ENCODE peak calls at places on chromosomes 4 and X, in eight cellular contexts. X, Y, I, A, L, C, Z and R are unnamed samples.

GRCh38 chr4:69984030-69984443 is 11.7 kb upstream of the STATH start:
- DNase-seq in X (no peak), Y (no peak), I (no peak), A (no peak), L (no peak), C (no peak), Z (no peak), R (peak)

GRCh38 chr4:77007358-77008230 is 58.0 kb downstream of the SEPTIN11 start:
- DNase-seq in X (no peak), Y (no peak), I (no peak), A (no peak), L (peak), C (no peak), Z (no peak), R (no peak)

GRCh38 chrX:80879916-80880315 is 70.2 kb upstream of the BRWD3 start:
- DNase-seq in X (no peak), Y (no peak), I (no peak), A (no peak), L (no peak), C (no peak), Z (no peak), R (no peak)

GRCh38 chrX:135009838-135010237 is 12.5 kb downstream of the RTL8B start:
- DNase-seq in X (no peak), Y (no peak), I (no peak), A (no peak), L (no peak), C (no peak), Z (no peak), R (no peak)

GRCh38 chr4:138007572-138007971 is 234.6 kb downstream of the SLC7A11 start:
- DNase-seq in X (no peak), Y (no peak), I (no peak), A (no peak), L (no peak), C (no peak), Z (no peak), R (no peak)

GRCh38 chr4:41437264-41437566 is 100.7 kb upstream of the LIMCH1 start:
- DNase-seq in X (no peak), Y (no peak), I (no peak), A (no peak), L (no peak), C (no peak), Z (no peak), R (no peak)

GRCh38 chrX:115563633-115564182 is 2.7 kb downstream of the PLS3 start:
- DNase-seq in X (no peak), Y (no peak), I (no peak), A (no peak), L (no peak), C (no peak), Z (no peak), R (no peak)

GRCh38 chr4:170014359-170015008 is 11.7 kb downstream of the MFAP3L start:
- DNase-seq in X (no peak), Y (peak), I (no peak), A (no peak), L (no peak), C (no peak), Z (no peak), R (no peak)

GRCh38 chrX:16712116-16712824 is at the start of gene CTPS2:
- DNase-seq in X (peak), Y (peak), I (peak), A (peak), L (peak), C (peak), Z (peak), R (peak)

GRCh38 chr4:15182600-15183222 is 180.4 kb downstream of the CPEB2 start:
- DNase-seq in X (no peak), Y (no peak), I (no peak), A (no peak), L (no peak), C (no peak), Z (no peak), R (no peak)

GRCh38 chrX:107135965-107136307 is 17.3 kb upstream of the RBM41 start:
- DNase-seq in X (no peak), Y (no peak), I (no peak), A (no peak), L (no peak), C (no peak), Z (no peak), R (no peak)

GRCh38 chr4:129972257-129972656 is 876.3 kb downstream of the C4orf33 start:
- DNase-seq in X (no peak), Y (no peak), I (no peak), A (no peak), L (no peak), C (no peak), Z (no peak), R (no peak)

GRCh38 chr4:1244978-1245471 is 3.9 kb downstream of the CTBP1 start:
- DNase-seq in X (no peak), Y (no peak), I (peak), A (no peak), L (no peak), C (peak), Z (no peak), R (no peak)

DNA sequence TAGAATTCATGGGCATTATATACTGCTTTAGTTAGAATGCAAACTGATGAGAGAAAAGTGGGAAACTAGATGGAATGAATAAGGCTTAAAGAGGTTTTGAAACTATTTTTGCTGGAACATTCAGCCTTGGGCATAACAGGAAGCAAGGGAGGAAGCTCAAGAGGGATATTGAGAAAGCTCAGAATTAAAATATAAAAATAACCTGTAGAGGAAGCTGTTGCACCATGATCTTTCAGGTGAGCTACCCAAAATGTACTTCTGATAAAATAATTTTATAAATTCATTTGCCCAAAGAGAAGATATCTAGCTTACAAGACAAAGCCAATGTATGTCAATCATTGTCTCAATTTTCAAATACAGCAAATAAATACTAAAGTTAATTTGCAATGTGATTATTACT is 11.3 kb downstream of the GC start:
- DNase-seq in X (no peak), Y (no peak), I (no peak), A (no peak), L (no peak), C (no peak), Z (no peak), R (no peak)
- TF ChIP-seq CTCF in X (no peak), Y (no peak), I (peak), A (no peak), L (peak), C (no peak), Z (no peak), R (no peak)

DNA sequence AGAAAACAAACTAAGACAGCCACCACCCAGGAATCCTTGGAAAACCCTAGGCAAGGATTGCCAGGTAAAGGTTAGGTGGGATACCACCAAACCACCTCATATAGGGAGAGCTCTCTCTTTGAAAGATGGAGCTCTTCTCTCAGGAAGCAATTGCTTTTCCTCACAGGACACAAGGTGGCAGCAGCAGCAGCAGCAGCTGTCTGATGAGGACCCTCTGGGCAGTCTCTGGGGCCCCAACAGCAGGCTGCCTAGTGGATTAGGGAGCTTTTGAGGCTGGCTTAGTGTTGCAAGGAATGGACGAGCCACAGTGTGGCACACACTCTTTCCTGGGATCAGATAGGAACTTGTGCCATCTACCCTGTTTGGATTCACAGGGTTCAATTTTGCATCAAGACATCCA is 41.4 kb upstream of the CHRDL1 start:
- DNase-seq in X (no peak), Y (no peak), I (no peak), A (no peak), L (no peak), C (no peak), Z (no peak), R (peak)
- TF ChIP-seq CTCF in X (peak), Y (no peak), I (peak), A (no peak), L (no peak), C (no peak), Z (no peak), R (no peak)

GRCh38 chrX:44747317-44747716 is 96.5 kb upstream of the DUSP21 start:
- DNase-seq in X (no peak), Y (no peak), I (no peak), A (no peak), L (no peak), C (no peak), Z (no peak), R (no peak)
- TF ChIP-seq CTCF in X (no peak), Y (no peak), I (no peak), A (no peak), L (no peak), C (no peak), Z (no peak), R (no peak)

DNA sequence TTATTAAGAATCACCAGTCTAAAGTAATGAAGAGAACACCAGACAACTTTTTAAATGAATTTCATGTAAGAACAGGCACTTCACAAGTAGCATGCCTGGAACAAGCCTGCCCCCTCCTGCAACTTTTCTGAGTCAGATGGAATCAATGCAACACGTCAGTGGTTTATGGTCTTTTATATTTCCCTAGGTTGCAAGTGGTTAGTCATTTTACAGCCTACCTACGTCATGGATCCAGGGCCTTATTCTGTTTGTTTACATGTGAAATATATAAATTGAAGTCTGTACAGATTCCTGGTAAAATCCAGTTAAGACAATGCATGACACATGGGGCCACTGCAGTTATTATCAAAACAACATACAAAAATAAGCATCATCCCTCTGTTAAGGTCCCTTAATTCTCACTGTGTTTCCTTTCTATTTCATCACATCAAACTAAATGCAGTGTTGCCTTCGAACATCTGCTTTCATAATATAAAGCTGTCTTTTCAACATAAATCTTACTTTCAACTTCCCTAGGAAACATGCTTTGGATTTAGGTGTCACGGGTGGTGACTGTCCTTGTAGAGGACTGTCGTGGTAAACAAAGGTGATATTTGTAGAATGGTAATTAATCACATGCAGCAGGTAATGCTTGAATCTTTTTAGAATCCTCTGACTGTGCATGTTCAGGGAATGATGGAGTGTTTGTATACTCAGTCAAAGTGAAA is 309.3 kb downstream of the FRMPD4 start:
- DNase-seq in X (no peak), Y (no peak), I (no peak), A (no peak), L (no peak), C (no peak), Z (no peak), R (no peak)
- TF ChIP-seq CTCF in X (no peak), Y (no peak), I (no peak), A (no peak), L (no peak), C (no peak), Z (no peak), R (no peak)